ENCODE peak calls at places on chromosomes 13 and 19, in nine cellular contexts. One of them, this sample, is unnamed.

GRCh38 chr19:13875824-13876223 is 1.1 kb upstream of the NANOS3 start:
- DNase-seq in suprapubic skin: no peak
- DNase-seq in HCT116: no peak
- DNase-seq in stomach: no peak
- DNase-seq in body of pancreas: no peak
- DNase-seq in right lobe of liver: no peak
- DNase-seq in uterus: no peak
- DNase-seq in upper lobe of left lung: no peak
- DNase-seq in endothelial cell of umbilical vein: no peak
- DNase-seq in this sample: no peak

GRCh38 chr13:27405521-27406134 is 18.8 kb upstream of the GTF3A start:
- DNase-seq in uterus: no peak
- DNase-seq in endothelial cell of umbilical vein: no peak
- DNase-seq in right lobe of liver: no peak
- DNase-seq in HCT116: no peak
- DNase-seq in body of pancreas: no peak
- DNase-seq in stomach: no peak
- DNase-seq in suprapubic skin: no peak
- DNase-seq in upper lobe of left lung: no peak
- DNase-seq in this sample: no peak

GRCh38 chr13:97133955-97134354 is 88.2 kb upstream of the MBNL2 start:
- DNase-seq in upper lobe of left lung: peak; percentile 67
- DNase-seq in uterus: no peak
- DNase-seq in suprapubic skin: no peak
- DNase-seq in right lobe of liver: no peak
- DNase-seq in endothelial cell of umbilical vein: no peak
- DNase-seq in stomach: no peak
- DNase-seq in HCT116: no peak
- DNase-seq in body of pancreas: peak; percentile 21
- DNase-seq in this sample: no peak

GRCh38 chr13:81602236-81602635 is 1261.3 kb upstream of the SPRY2 start:
- DNase-seq in right lobe of liver: no peak
- DNase-seq in stomach: no peak
- DNase-seq in uterus: no peak
- DNase-seq in HCT116: no peak
- DNase-seq in endothelial cell of umbilical vein: no peak
- DNase-seq in suprapubic skin: no peak
- DNase-seq in upper lobe of left lung: no peak
- DNase-seq in body of pancreas: no peak
- DNase-seq in this sample: no peak

GRCh38 chr13:82961757-82962156 is 920.5 kb downstream of the SLITRK1 start:
- DNase-seq in right lobe of liver: no peak
- DNase-seq in HCT116: no peak
- DNase-seq in endothelial cell of umbilical vein: no peak
- DNase-seq in suprapubic skin: no peak
- DNase-seq in stomach: no peak
- DNase-seq in body of pancreas: no peak
- DNase-seq in upper lobe of left lung: no peak
- DNase-seq in uterus: no peak
- DNase-seq in this sample: no peak

GRCh38 chr19:39303373-39304184 is 7.4 kb downstream of the IFNL1 start:
- DNase-seq in body of pancreas: no peak
- DNase-seq in uterus: no peak
- DNase-seq in stomach: no peak
- DNase-seq in endothelial cell of umbilical vein: no peak
- DNase-seq in suprapubic skin: peak; percentile 59
- DNase-seq in HCT116: no peak
- DNase-seq in upper lobe of left lung: no peak
- DNase-seq in right lobe of liver: no peak
- DNase-seq in this sample: no peak

GRCh38 chr19:18460313-18460712 is 22.4 kb upstream of the ISYNA1 start:
- DNase-seq in endothelial cell of umbilical vein: no peak
- DNase-seq in body of pancreas: peak; percentile 50
- DNase-seq in suprapubic skin: no peak
- DNase-seq in HCT116: no peak
- DNase-seq in uterus: peak; percentile 79
- DNase-seq in upper lobe of left lung: no peak
- DNase-seq in right lobe of liver: no peak
- DNase-seq in stomach: peak; percentile 63
- DNase-seq in this sample: no peak

GRCh38 chr19:19278315-19278714 is 5.2 kb upstream of the TM6SF2 start:
- DNase-seq in body of pancreas: no peak
- DNase-seq in HCT116: no peak
- DNase-seq in right lobe of liver: no peak
- DNase-seq in endothelial cell of umbilical vein: no peak
- DNase-seq in suprapubic skin: no peak
- DNase-seq in stomach: no peak
- DNase-seq in upper lobe of left lung: no peak
- DNase-seq in uterus: no peak
- DNase-seq in this sample: no peak

GRCh38 chr19:43754562-43755255 is at the start of gene SMG9:
- DNase-seq in uterus: peak; percentile 97
- DNase-seq in HCT116: peak; percentile 95
- DNase-seq in suprapubic skin: peak; percentile 98
- DNase-seq in stomach: peak; percentile 99
- DNase-seq in endothelial cell of umbilical vein: peak; percentile 99
- DNase-seq in body of pancreas: peak; percentile 98
- DNase-seq in upper lobe of left lung: peak; percentile 97
- DNase-seq in right lobe of liver: peak; percentile 99
- DNase-seq in this sample: peak; percentile 97

GRCh38 chr19:43749898-43750297 is 4.9 kb downstream of the SMG9 start:
- DNase-seq in body of pancreas: no peak
- DNase-seq in uterus: no peak
- DNase-seq in suprapubic skin: no peak
- DNase-seq in upper lobe of left lung: no peak
- DNase-seq in HCT116: no peak
- DNase-seq in endothelial cell of umbilical vein: no peak
- DNase-seq in right lobe of liver: no peak
- DNase-seq in stomach: no peak
- DNase-seq in this sample: no peak

GRCh38 chr19:43751466-43752220 is 3.1 kb downstream of the SMG9 start:
- DNase-seq in uterus: no peak
- DNase-seq in stomach: no peak
- DNase-seq in HCT116: no peak
- DNase-seq in right lobe of liver: no peak
- DNase-seq in suprapubic skin: no peak
- DNase-seq in endothelial cell of umbilical vein: no peak
- DNase-seq in body of pancreas: no peak
- DNase-seq in upper lobe of left lung: no peak
- DNase-seq in this sample: no peak

GRCh38 chr19:43754312-43754561 is 525 bp downstream of the SMG9 start:
- DNase-seq in body of pancreas: no peak
- DNase-seq in right lobe of liver: no peak
- DNase-seq in upper lobe of left lung: no peak
- DNase-seq in suprapubic skin: no peak
- DNase-seq in uterus: no peak
- DNase-seq in stomach: no peak
- DNase-seq in endothelial cell of umbilical vein: no peak
- DNase-seq in HCT116: no peak
- DNase-seq in this sample: no peak

DNA sequence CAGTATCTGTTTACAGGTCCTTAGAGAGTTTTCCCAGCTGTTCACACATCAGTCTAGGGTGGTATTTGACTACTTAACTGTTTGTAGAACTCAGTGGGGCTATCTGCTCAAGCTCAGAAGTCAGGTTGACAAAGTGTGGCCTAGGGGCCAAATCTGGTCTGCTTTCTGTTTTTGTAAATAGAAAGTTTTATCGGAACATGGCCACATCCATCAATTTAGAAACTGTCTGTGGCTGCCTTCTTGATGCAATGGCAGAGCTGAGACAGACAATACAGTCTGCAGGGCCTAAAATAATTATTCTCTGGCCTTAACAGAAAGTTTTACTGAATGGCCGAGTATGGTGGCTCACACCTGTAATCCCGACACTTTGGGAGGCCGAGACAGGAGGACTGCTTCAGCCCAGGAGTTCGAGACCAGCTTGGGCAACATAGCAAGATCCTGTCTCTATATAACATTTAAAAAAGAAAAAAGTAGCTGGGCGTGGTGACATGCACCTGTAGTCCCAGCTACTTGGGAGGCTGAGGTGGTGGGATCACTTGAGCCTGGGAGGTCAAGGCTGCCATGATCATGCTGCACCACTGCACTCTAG is 2.4 kb downstream of the SMG9 start:
- DNase-seq in suprapubic skin: no peak
- DNase-seq in endothelial cell of umbilical vein: no peak
- DNase-seq in right lobe of liver: no peak
- DNase-seq in stomach: no peak
- DNase-seq in uterus: no peak
- DNase-seq in HCT116: no peak
- DNase-seq in upper lobe of left lung: no peak
- DNase-seq in body of pancreas: no peak
- DNase-seq in this sample: no peak
- H3K27ac ChIP-seq in suprapubic skin: no peak overlapping the region
- H3K27ac ChIP-seq in endothelial cell of umbilical vein: peak overlapping the region; percentile 97
- H3K27ac ChIP-seq in right lobe of liver: no peak overlapping the region
- H3K27ac ChIP-seq in stomach: peak overlapping the region; percentile 99
- H3K27ac ChIP-seq in uterus: no peak overlapping the region
- H3K27ac ChIP-seq in HCT116: peak overlapping the region; percentile 98
- H3K27ac ChIP-seq in upper lobe of left lung: no peak overlapping the region
- H3K27ac ChIP-seq in body of pancreas: no peak overlapping the region
- H3K27ac ChIP-seq in this sample: peak overlapping the region; percentile 98

GRCh38 chr19:45406957-45407375 is 522 bp downstream of the POLR1G start:
- DNase-seq in upper lobe of left lung: no peak
- DNase-seq in body of pancreas: no peak
- DNase-seq in right lobe of liver: no peak
- DNase-seq in uterus: no peak
- DNase-seq in suprapubic skin: no peak
- DNase-seq in endothelial cell of umbilical vein: no peak
- DNase-seq in HCT116: no peak
- DNase-seq in stomach: no peak
- DNase-seq in this sample: no peak

GRCh38 chr19:45404557-45405434 is at the start of gene PPP1R13L:
- DNase-seq in body of pancreas: peak; percentile 96
- DNase-seq in upper lobe of left lung: peak; percentile 94
- DNase-seq in right lobe of liver: peak; percentile 89
- DNase-seq in endothelial cell of umbilical vein: peak; percentile 90
- DNase-seq in uterus: peak; percentile 76
- DNase-seq in stomach: peak; percentile 92
- DNase-seq in suprapubic skin: peak; percentile 92
- DNase-seq in HCT116: peak; percentile 96
- DNase-seq in this sample: peak; percentile 63

GRCh38 chr19:45405435-45406164 is 731 bp upstream of the PPP1R13L start:
- DNase-seq in stomach: peak; percentile 91
- DNase-seq in endothelial cell of umbilical vein: peak; percentile 93
- DNase-seq in HCT116: peak; percentile 92
- DNase-seq in body of pancreas: peak; percentile 93
- DNase-seq in right lobe of liver: peak; percentile 90
- DNase-seq in uterus: peak; percentile 91
- DNase-seq in suprapubic skin: peak; percentile 95
- DNase-seq in upper lobe of left lung: peak; percentile 90
- DNase-seq in this sample: peak; percentile 85

GRCh38 chr19:45408121-45408520 is 1.7 kb downstream of the POLR1G start:
- DNase-seq in endothelial cell of umbilical vein: no peak
- DNase-seq in right lobe of liver: no peak
- DNase-seq in body of pancreas: no peak
- DNase-seq in uterus: no peak
- DNase-seq in HCT116: no peak
- DNase-seq in upper lobe of left lung: no peak
- DNase-seq in suprapubic skin: no peak
- DNase-seq in stomach: no peak
- DNase-seq in this sample: no peak

DNA sequence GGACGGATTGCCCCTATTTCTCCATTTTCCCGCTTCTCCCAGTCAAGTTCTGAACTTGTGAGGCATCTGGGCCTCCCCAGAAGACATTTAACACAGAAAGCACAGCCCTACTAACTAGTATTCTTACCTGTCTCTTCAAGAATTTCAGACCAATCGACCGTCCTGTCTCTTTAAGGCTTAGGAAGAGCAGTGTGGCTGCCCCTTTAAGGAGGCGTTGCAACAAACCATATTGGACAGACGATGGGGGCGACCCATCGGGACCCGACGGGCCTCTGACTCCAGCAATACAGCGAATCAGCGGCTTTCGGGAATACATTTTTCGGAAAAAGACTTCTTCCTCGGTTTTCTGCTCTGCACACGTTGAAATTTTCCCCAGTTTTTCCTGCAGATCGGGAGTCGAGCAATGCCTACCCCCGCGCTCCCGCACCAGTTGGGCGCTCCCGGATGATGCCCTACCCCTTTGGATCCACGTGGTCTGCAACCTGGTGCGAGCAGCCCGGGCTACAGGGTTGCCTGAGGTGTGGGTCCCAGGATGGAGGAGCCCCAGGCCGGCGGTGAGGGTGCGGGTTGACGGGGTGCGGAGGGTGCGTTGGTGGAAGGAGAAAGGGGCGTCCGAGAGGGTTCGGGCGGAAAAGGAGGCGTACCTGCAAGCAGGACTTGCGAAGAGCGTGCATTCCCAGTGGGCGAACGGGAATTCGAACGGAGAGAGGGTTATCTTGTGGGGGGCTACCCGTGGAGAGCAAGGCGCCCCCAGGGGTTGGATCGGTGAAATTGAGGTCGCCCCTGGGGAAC is at the start of gene POLR1G:
- DNase-seq in body of pancreas: peak; percentile 82
- DNase-seq in right lobe of liver: peak; percentile 83
- DNase-seq in stomach: peak; percentile 78
- DNase-seq in upper lobe of left lung: peak; percentile 76
- DNase-seq in suprapubic skin: peak; percentile 91
- DNase-seq in HCT116: peak; percentile 79
- DNase-seq in uterus: peak; percentile 75
- DNase-seq in endothelial cell of umbilical vein: peak; percentile 93
- DNase-seq in this sample: peak; percentile 69
- H3K4me1 ChIP-seq in body of pancreas: peaks cover 45% of the 10 kb centered on the region
- H3K4me1 ChIP-seq in right lobe of liver: no peaks in the 10 kb centered on the region
- H3K4me1 ChIP-seq in stomach: peaks cover 35% of the 10 kb centered on the region
- H3K4me1 ChIP-seq in upper lobe of left lung: peaks cover 42% of the 10 kb centered on the region
- H3K4me1 ChIP-seq in suprapubic skin: peaks cover 58% of the 10 kb centered on the region
- H3K4me1 ChIP-seq in HCT116: peaks cover 51% of the 10 kb centered on the region
- H3K4me1 ChIP-seq in uterus: peaks cover 9% of the 10 kb centered on the region
- H3K4me1 ChIP-seq in endothelial cell of umbilical vein: peaks cover 27% of the 10 kb centered on the region
- H3K4me1 ChIP-seq in this sample: peaks cover 23% of the 10 kb centered on the region

GRCh38 chr19:3632098-3632497 is 5.5 kb upstream of the CACTIN start:
- DNase-seq in body of pancreas: no peak
- DNase-seq in suprapubic skin: no peak
- DNase-seq in stomach: no peak
- DNase-seq in right lobe of liver: no peak
- DNase-seq in upper lobe of left lung: no peak
- DNase-seq in endothelial cell of umbilical vein: no peak
- DNase-seq in HCT116: no peak
- DNase-seq in uterus: no peak
- DNase-seq in this sample: no peak

GRCh38 chr19:3633559-3633988 is 7.0 kb upstream of the CACTIN start:
- DNase-seq in uterus: no peak
- DNase-seq in suprapubic skin: no peak
- DNase-seq in endothelial cell of umbilical vein: no peak
- DNase-seq in stomach: no peak
- DNase-seq in upper lobe of left lung: no peak
- DNase-seq in right lobe of liver: no peak
- DNase-seq in HCT116: no peak
- DNase-seq in body of pancreas: no peak
- DNase-seq in this sample: no peak

GRCh38 chr19:3634496-3635045 is 8.0 kb upstream of the CACTIN start:
- DNase-seq in right lobe of liver: no peak
- DNase-seq in uterus: no peak
- DNase-seq in stomach: no peak
- DNase-seq in suprapubic skin: no peak
- DNase-seq in endothelial cell of umbilical vein: no peak
- DNase-seq in HCT116: no peak
- DNase-seq in body of pancreas: no peak
- DNase-seq in upper lobe of left lung: no peak
- DNase-seq in this sample: no peak

GRCh38 chr19:3631053-3631861 is 4.7 kb upstream of the CACTIN start:
- DNase-seq in HCT116: no peak
- DNase-seq in right lobe of liver: no peak
- DNase-seq in body of pancreas: no peak
- DNase-seq in upper lobe of left lung: no peak
- DNase-seq in stomach: no peak
- DNase-seq in suprapubic skin: no peak
- DNase-seq in uterus: no peak
- DNase-seq in endothelial cell of umbilical vein: no peak
- DNase-seq in this sample: no peak

DNA sequence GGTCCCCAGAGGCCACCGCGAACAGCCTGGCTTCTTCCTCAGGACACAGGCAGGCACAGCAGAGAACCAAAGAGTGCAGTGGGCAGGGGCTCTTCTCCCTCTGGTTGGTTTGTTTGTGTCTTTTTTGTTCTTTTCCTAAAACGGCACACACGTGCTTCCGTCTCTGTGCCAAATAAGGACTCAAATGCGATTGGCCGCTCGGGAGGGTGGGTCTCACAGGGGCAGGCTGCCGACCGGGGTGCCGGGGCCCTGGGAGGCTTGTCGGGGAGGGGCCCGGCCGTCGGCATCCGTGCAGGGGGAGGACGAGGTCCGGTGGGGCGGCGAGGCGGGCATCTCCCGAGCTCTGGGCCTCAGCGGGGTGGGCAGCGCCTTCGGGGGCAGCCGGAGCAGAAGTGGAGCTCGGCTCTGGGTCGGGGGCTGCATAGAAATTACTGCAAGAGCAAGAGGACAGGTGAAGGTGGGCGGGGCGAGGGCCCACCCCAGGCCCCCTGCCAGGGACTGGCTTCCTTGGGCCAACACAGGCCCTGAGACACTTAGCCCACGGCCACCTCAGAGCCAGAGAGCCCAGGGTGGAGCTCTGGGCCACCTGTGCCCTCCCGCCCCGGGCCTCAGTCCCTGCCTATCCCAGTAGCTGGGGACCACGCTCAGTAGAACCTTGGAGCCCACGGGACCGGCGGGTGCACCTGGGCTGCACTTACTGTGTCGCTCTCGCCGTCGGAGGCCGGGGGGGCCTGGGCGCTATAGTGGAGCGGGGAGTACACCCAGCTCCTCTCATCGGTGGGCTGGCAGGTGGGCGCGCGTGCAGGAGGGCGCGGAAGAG is 6.4 kb upstream of the CACTIN start:
- DNase-seq in uterus: no peak
- DNase-seq in right lobe of liver: no peak
- DNase-seq in endothelial cell of umbilical vein: no peak
- DNase-seq in suprapubic skin: no peak
- DNase-seq in body of pancreas: no peak
- DNase-seq in HCT116: no peak
- DNase-seq in stomach: no peak
- DNase-seq in upper lobe of left lung: no peak
- DNase-seq in this sample: no peak
- TF ChIP-seq POLR2A in uterus: no peak
- TF ChIP-seq POLR2A in right lobe of liver: no peak
- TF ChIP-seq POLR2A in endothelial cell of umbilical vein: no peak
- TF ChIP-seq POLR2A in suprapubic skin: no peak
- TF ChIP-seq POLR2A in body of pancreas: no peak
- TF ChIP-seq POLR2A in HCT116: no peak
- TF ChIP-seq POLR2A in stomach: no peak
- TF ChIP-seq POLR2A in upper lobe of left lung: no peak
- TF ChIP-seq POLR2A in this sample: no peak

GRCh38 chr19:10256970-10257615 is 5.1 kb downstream of the MRPL4 start:
- DNase-seq in upper lobe of left lung: no peak
- DNase-seq in body of pancreas: no peak
- DNase-seq in endothelial cell of umbilical vein: no peak
- DNase-seq in right lobe of liver: no peak
- DNase-seq in HCT116: no peak
- DNase-seq in suprapubic skin: no peak
- DNase-seq in stomach: no peak
- DNase-seq in uterus: no peak
- DNase-seq in this sample: no peak
- H3K27ac ChIP-seq in upper lobe of left lung: no peak overlapping the region
- H3K27ac ChIP-seq in body of pancreas: no peak overlapping the region
- H3K27ac ChIP-seq in endothelial cell of umbilical vein: no peak overlapping the region
- H3K27ac ChIP-seq in right lobe of liver: no peak overlapping the region
- H3K27ac ChIP-seq in HCT116: no peak overlapping the region
- H3K27ac ChIP-seq in suprapubic skin: no peak overlapping the region
- H3K27ac ChIP-seq in stomach: no peak overlapping the region
- H3K27ac ChIP-seq in uterus: no peak overlapping the region
- H3K27ac ChIP-seq in this sample: no peak overlapping the region